ENCODE peak calls at places on chromosomes 7 and 10, in six cellular contexts. O is tibial nerve, B is stomach, E is cardiac muscle cell, A is body of pancreas, U is fibroblast of lung. D is an unnamed sample.

GRCh38 chr10:123103944-123104343 is 31.8 kb upstream of the HMX3 start:
- DNase-seq in A (no peak), B (no peak), E (no peak), O (no peak), U (no peak), D (peak; percentile 21)

GRCh38 chr7:4013793-4014192 is 668.3 kb upstream of the FOXK1 start:
- DNase-seq in A (no peak), E (no peak), U (no peak), B (peak; percentile 10), O (no peak), D (no peak)

GRCh38 chr7:27995228-27995627 is 185.4 kb downstream of the JAZF1 start:
- DNase-seq in U (no peak), E (no peak), A (no peak), B (no peak), O (no peak), D (no peak)

GRCh38 chr7:47294569-47295222 is 287.2 kb downstream of the TNS3 start:
- DNase-seq in E (no peak), A (no peak), O (no peak), B (no peak), U (no peak), D (no peak)

GRCh38 chr7:75957021-75957736 is 37.2 kb downstream of the TMEM120A start:
- DNase-seq in A (peak; percentile 76), E (no peak), U (peak; percentile 67), B (peak; percentile 57), O (no peak), D (peak; percentile 99)

GRCh38 chr7:28067171-28067570 is 113.4 kb downstream of the JAZF1 start:
- DNase-seq in O (no peak), A (no peak), E (no peak), U (no peak), B (no peak), D (no peak)

GRCh38 chr10:92757066-92757716 is 67.4 kb downstream of the HHEX start:
- DNase-seq in O (peak; percentile 80), E (peak; percentile 96), U (peak; percentile 82), B (peak; percentile 70), A (peak; percentile 57), D (peak; percentile 13)

GRCh38 chr7:77655361-77655760 is 40.9 kb upstream of the RSBN1L start:
- DNase-seq in A (no peak), O (no peak), U (no peak), E (no peak), B (no peak), D (peak; percentile 74)

GRCh38 chr7:100127866-100128601 is 1.3 kb downstream of the MBLAC1 start:
- DNase-seq in A (peak; percentile 26), E (peak; percentile 23), O (no peak), B (no peak), U (no peak), D (peak; percentile 24)

GRCh38 chr10:133458710-133459453 is 5.1 kb downstream of the SCART1 start:
- DNase-seq in A (no peak), U (no peak), O (no peak), E (no peak), B (peak; percentile 21), D (no peak)

GRCh38 chr7:134885967-134886352 is 100.3 kb upstream of the AGBL3 start:
- DNase-seq in A (no peak), O (no peak), B (no peak), E (peak; percentile 91), U (peak; percentile 87), D (no peak)

GRCh38 chr10:30387646-30388243 is 38.7 kb upstream of the MTPAP start:
- DNase-seq in B (no peak), E (peak; percentile 25), U (peak; percentile 73), A (no peak), O (no peak), D (no peak)

GRCh38 chr7:121473645-121474300 is 77.7 kb upstream of the FAM3C start:
- DNase-seq in A (no peak), B (no peak), O (no peak), U (peak; percentile 10), E (no peak), D (peak; percentile 53)

GRCh38 chr10:34049887-34050286 is 715.4 kb upstream of the NRP1 start:
- DNase-seq in U (peak; percentile 93), E (peak; percentile 59), O (no peak), A (no peak), B (no peak), D (no peak)

GRCh38 chr7:50858528-50859245 is 76.0 kb upstream of the GRB10 start:
- DNase-seq in A (no peak), U (no peak), O (no peak), E (no peak), B (no peak), D (no peak)

GRCh38 chr7:95265634-95266033 is 58.7 kb downstream of the PON1 start:
- DNase-seq in U (no peak), O (no peak), E (no peak), B (no peak), A (no peak), D (no peak)

GRCh38 chr7:44845476-44845875 is 2.4 kb downstream of the H2AZ2 start:
- DNase-seq in E (no peak), U (no peak), A (no peak), O (no peak), B (no peak), D (no peak)

GRCh38 chr7:44847920-44848634 is at the start of gene H2AZ2:
- DNase-seq in A (peak; percentile 100), B (peak; percentile 100), E (peak; percentile 100), U (peak; percentile 100), O (peak; percentile 99), D (peak; percentile 100)

GRCh38 chr7:44849277-44850210 is 1.7 kb upstream of the H2AZ2 start:
- DNase-seq in O (no peak), B (no peak), E (peak; percentile 58), A (no peak), U (peak; percentile 86), D (no peak)

GRCh38 chr7:44847509-44847919 is 373 bp downstream of the H2AZ2 start:
- DNase-seq in E (peak; percentile 89), U (peak; percentile 88), O (peak; percentile 73), A (peak; percentile 83), B (peak; percentile 87), D (peak; percentile 87)

GRCh38 chr7:44846816-44847508 is 925 bp downstream of the H2AZ2 start:
- DNase-seq in A (no peak), E (no peak), U (no peak), B (no peak), O (no peak), D (no peak)
- H3K4me3 ChIP-seq in A (peak overlapping the region; percentile 46), E (peak overlapping the region; percentile 65), U (peak overlapping the region; percentile 78), B (peak overlapping the region; percentile 54), O (peak overlapping the region; percentile 56), D (peak overlapping the region; percentile 62)

DNA sequence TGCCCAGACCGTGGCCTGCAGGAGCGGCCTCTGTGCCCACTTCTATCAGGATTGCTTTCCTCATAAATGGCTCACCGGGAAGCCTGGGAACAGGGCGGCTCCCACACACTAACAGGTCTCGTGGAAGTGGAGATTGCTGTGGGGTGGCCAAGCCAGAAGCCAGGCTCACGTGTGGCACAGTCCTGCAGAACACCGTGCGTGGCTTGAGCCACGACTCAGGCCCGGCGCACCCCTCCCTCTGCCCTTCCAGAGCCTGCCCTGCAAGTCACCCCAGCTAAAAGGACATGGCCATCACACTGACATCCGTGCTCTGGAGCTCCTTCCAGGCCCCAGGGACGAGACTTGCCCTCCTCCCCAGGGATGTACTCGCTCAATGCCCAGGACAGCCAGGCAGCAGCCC is 7.0 kb downstream of the GPER1 start:
- DNase-seq in B (no peak), O (no peak), A (no peak), E (no peak), U (no peak), D (no peak)
- H3K4me1 ChIP-seq in B (peaks cover 36% of the 10 kb centered on the region), O (peaks cover 10% of the 10 kb centered on the region), A (peaks cover 6% of the 10 kb centered on the region), E (peaks cover 11% of the 10 kb centered on the region), U (no peaks in the 10 kb centered on the region), D (no peaks in the 10 kb centered on the region)

GRCh38 chr10:75001715-75002350 is 109.6 kb upstream of the SAMD8 start:
- DNase-seq in A (no peak), O (no peak), U (no peak), B (no peak), E (no peak), D (no peak)

GRCh38 chr10:75003891-75004290 is 107.6 kb upstream of the SAMD8 start:
- DNase-seq in E (no peak), O (no peak), A (no peak), U (no peak), B (no peak), D (no peak)

GRCh38 chr10:75002351-75002725 is 109.1 kb upstream of the SAMD8 start:
- DNase-seq in A (no peak), E (no peak), O (no peak), B (no peak), U (no peak), D (no peak)

GRCh38 chr10:75003195-75003594 is 108.3 kb upstream of the SAMD8 start:
- DNase-seq in E (no peak), O (no peak), B (no peak), U (no peak), A (no peak), D (no peak)

GRCh38 chr10:75000748-75001321 is 110.6 kb upstream of the SAMD8 start:
- DNase-seq in O (no peak), A (no peak), E (no peak), B (no peak), U (no peak), D (no peak)
- H3K4me3 ChIP-seq in O (no peak overlapping the region), A (no peak overlapping the region), E (no peak overlapping the region), B (no peak overlapping the region), U (no peak overlapping the region), D (no peak overlapping the region)

GRCh38 chr10:132411561-132412253 is 14.7 kb downstream of the PWWP2B start:
- DNase-seq in U (peak; percentile 28), A (peak; percentile 70), B (peak; percentile 69), E (peak; percentile 35), O (no peak), D (peak; percentile 50)

GRCh38 chr10:132415255-132415654 is 18.3 kb downstream of the PWWP2B start:
- DNase-seq in U (no peak), O (no peak), E (no peak), B (no peak), A (no peak), D (no peak)

GRCh38 chr10:132412316-132413192 is 15.6 kb downstream of the PWWP2B start:
- DNase-seq in B (no peak), A (peak; percentile 83), U (no peak), O (no peak), E (no peak), D (no peak)

GRCh38 chr10:132414402-132415016 is 17.5 kb downstream of the PWWP2B start:
- DNase-seq in B (no peak), U (no peak), E (no peak), O (no peak), A (no peak), D (no peak)

DNA sequence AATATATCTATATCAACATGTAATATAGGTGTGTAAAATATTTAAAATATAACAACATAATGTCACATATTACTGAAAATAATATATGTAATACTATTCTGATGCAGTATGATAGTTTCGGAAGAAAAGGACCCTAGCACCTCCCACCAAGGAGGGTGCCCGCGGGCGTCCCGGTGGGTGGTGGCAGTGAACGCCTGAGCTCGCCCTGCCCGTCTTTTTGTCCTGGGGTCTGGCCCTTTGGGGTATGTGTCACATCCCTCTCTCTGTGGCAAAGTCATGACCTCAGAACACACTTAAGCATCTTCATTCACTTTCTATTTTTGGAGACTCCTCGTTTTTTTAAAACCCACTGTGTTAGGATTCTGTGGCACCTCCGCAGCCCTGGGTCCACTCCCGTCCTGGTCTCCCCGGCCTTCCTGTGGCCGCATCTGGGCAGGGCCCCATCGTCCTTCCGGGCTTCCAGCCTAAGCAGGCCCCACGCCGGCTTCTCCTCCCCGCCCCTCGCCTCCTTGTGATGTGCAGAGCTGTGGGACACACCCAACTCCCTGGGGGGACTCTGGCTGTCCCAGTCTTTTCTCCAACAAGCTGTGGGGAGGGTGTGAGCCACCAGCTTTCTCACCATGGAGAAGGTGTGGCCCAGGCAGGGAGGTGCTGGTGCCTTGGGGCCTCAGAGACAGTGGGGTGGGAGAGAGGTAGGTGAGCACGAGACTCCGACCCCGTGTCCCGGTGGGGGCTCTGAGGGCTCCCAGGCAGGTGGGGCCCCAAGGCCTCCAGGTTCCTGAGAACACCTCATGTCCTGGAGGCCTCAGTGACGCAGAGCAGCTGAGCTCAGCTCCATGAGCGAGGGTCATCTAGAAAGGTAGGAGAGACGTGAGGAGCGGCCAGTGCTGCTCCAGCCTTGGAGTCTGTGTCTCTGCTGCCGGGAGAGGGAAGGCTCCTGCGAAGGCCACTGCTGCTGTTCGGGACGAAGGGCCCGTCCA is 16.5 kb downstream of the PWWP2B start:
- DNase-seq in O (no peak), U (no peak), E (no peak), A (peak; percentile 33), B (no peak), D (no peak)
- H3K4me1 ChIP-seq in O (peaks cover 35% of the 10 kb centered on the region), U (peaks cover 4% of the 10 kb centered on the region), E (peaks cover 30% of the 10 kb centered on the region), A (peaks cover 92% of the 10 kb centered on the region), B (peaks cover 77% of the 10 kb centered on the region), D (peaks cover 5% of the 10 kb centered on the region)

D was measured in small intestine.